ENCODE peak calls at places on chromosomes 5 and 9, in seven cellular contexts. F is IMR-90, Y is neuronal stem cell, V is mesendoderm, R is H9, U is H1, T is trophoblast cell. O is an unnamed sample.

GRCh38 chr5:173602423-173602822 is 14.0 kb downstream of the BOD1 start:
- DNase-seq in F (peak; percentile 70), Y (no peak), V (peak; percentile 27), R (no peak), U (no peak), T (peak; percentile 97), O (peak; percentile 86)

GRCh38 chr9:108784128-108784490 is 71.7 kb downstream of the ACTL7B start:
- DNase-seq in F (no peak), Y (no peak), V (no peak), R (no peak), U (no peak), T (no peak), O (no peak)

GRCh38 chr5:74693176-74693575 is 8.1 kb downstream of the HEXB start:
- DNase-seq in F (peak; percentile 34), Y (no peak), V (no peak), R (no peak), U (no peak), T (peak; percentile 79), O (no peak)

GRCh38 chr5:2833513-2833912 is 82.0 kb upstream of the IRX2 start:
- DNase-seq in F (no peak), Y (no peak), V (no peak), R (no peak), U (no peak), T (no peak), O (no peak)

GRCh38 chr5:166596043-166596442 is 1695.4 kb upstream of the WWC1 start:
- DNase-seq in F (no peak), Y (no peak), V (no peak), R (no peak), U (no peak), T (no peak), O (no peak)

GRCh38 chr5:69048233-69048632 is 45.6 kb upstream of the SLC30A5 start:
- DNase-seq in F (no peak), Y (no peak), V (peak; percentile 49), R (no peak), U (no peak), T (no peak), O (no peak)

GRCh38 chr5:5341531-5342292 is 80.8 kb upstream of the ICE1 start:
- DNase-seq in F (no peak), Y (no peak), V (no peak), R (no peak), U (no peak), T (peak; percentile 58), O (peak; percentile 34)

GRCh38 chr5:171808453-171808852 is 22.8 kb downstream of the SMIM23 start:
- DNase-seq in F (no peak), Y (no peak), V (no peak), R (no peak), U (no peak), T (no peak), O (no peak)

GRCh38 chr9:75168270-75169185 is 80.2 kb downstream of the OSTF1 start:
- DNase-seq in F (no peak), Y (no peak), V (no peak), R (no peak), U (no peak), T (peak; percentile 34), O (no peak)

GRCh38 chr5:93163010-93163663 is 417.9 kb downstream of the NR2F1-AS1 start:
- DNase-seq in F (peak; percentile 88), Y (no peak), V (peak; percentile 34), R (no peak), U (no peak), T (peak; percentile 75), O (peak; percentile 83)

GRCh38 chr9:9108641-9109040 is 1309.1 kb upstream of the DMAC1 start:
- DNase-seq in F (no peak), Y (no peak), V (peak; percentile 72), R (no peak), U (peak; percentile 13), T (no peak), O (no peak)

GRCh38 chr5:160486573-160486972 is 64.9 kb downstream of the PTTG1 start:
- DNase-seq in F (no peak), Y (no peak), V (no peak), R (no peak), U (no peak), T (no peak), O (no peak)

GRCh38 chr5:123359866-123360569 is 63.2 kb downstream of the CEP120 start:
- DNase-seq in F (no peak), Y (no peak), V (no peak), R (no peak), U (no peak), T (no peak), O (no peak)

GRCh38 chr9:112890106-112891081 is at the start of gene SLC46A2:
- DNase-seq in F (no peak), Y (no peak), V (peak; percentile 16), R (peak; percentile 69), U (no peak), T (peak; percentile 17), O (no peak)

GRCh38 chr5:98504488-98504887 is 269.0 kb upstream of the RGMB start:
- DNase-seq in F (no peak), Y (no peak), V (no peak), R (no peak), U (no peak), T (no peak), O (no peak)

GRCh38 chr5:111223790-111224560 is at the start of gene CAMK4:
- DNase-seq in F (peak; percentile 73), Y (peak; percentile 78), V (peak; percentile 86), R (peak; percentile 81), U (peak; percentile 38), T (peak; percentile 20), O (peak; percentile 82)

DNA sequence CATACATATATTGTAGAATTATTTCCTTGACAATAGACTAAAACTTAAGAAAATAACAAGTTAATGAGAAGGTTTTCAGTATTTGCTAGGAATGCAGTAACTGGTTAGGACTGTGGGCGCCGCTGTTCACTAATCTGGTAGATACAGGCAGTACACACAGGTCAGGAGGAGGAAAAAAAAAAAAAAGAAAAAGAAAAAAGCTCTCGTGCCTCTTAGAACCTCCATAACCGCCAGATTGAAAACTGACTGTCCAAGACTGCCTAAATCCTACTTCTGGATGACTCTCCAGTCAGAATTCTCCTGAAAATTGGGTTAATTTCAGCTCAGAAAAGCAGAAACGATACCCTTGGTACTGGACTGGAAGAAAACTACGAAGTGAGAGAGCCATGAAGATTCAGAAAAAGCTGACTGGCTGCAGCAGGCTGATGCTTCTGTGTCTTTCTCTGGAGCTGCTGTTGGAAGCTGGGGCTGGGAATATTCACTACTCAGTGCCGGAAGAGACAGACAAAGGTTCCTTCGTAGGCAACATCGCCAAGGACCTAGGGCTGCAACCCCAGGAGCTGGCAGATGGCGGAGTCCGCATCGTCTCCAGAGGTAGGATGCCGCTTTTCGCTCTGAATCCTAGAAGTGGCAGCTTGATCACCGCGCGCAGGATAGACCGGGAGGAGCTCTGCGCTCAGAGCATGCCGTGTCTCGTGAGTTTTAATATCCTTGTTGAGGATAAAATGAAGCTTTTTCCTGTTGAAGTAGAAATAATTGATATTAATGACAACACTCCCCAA is at the start of gene PCDHGA1:
- DNase-seq in F (peak; percentile 75), Y (no peak), V (peak; percentile 26), R (no peak), U (no peak), T (no peak), O (no peak)
- H2AK5ac ChIP-seq in F (no peak within 1 kb of the TSS), Y (no peak within 1 kb of the TSS), V (no peak within 1 kb of the TSS), R (no peak within 1 kb of the TSS), U (no peak within 1 kb of the TSS), T (no peak within 1 kb of the TSS), O (no peak within 1 kb of the TSS)

DNA sequence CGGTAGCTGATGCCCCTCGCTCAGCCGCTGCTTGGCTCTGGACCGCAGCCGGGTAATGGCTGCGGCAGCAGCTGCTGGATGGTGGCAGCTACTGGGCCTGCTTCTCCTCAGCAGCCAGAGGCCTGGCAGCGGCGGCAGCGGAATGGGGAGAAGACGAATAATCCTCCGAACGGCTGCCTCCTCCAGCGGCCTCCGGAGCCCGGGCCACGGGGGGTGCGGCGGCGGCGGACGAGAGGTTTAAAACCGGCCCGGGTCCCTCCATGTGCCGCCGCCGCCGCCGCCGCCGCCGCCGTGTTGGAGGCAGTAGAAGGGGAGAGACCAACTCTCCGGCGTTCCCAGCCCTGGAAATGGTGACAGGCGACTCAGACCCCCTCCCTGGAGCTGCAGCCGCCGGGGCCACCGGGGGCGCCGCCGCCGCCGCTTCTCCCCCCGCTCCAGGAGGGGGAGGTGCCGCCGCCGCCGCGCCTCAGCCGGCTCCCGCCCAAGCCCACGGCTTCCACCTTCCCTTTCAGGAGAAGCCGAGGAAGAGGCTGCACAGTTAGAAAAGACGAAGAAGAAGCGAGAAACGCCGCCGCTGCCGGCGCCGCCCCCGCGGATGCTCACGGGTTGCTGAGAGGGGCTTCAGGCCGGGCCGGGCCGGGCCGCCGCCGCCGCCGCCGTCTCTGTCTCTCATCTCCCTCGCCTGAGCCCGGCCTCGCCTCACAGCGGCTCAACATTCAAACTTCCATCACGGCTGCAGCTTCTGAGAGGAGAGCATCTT is 118.4 kb upstream of the PRSS3 start:
- DNase-seq in F (peak; percentile 13), Y (peak; percentile 45), V (peak; percentile 70), R (peak; percentile 63), U (no peak), T (peak; percentile 31), O (peak; percentile 55)
- H3K4me2 ChIP-seq in F (peak overlapping the region; percentile 43), Y (peak overlapping the region; percentile 62), V (peak overlapping the region; percentile 38), R (peak overlapping the region; percentile 74), U (peak overlapping the region; percentile 65), T (peak overlapping the region; percentile 72), O (peak overlapping the region; percentile 70)

DNA sequence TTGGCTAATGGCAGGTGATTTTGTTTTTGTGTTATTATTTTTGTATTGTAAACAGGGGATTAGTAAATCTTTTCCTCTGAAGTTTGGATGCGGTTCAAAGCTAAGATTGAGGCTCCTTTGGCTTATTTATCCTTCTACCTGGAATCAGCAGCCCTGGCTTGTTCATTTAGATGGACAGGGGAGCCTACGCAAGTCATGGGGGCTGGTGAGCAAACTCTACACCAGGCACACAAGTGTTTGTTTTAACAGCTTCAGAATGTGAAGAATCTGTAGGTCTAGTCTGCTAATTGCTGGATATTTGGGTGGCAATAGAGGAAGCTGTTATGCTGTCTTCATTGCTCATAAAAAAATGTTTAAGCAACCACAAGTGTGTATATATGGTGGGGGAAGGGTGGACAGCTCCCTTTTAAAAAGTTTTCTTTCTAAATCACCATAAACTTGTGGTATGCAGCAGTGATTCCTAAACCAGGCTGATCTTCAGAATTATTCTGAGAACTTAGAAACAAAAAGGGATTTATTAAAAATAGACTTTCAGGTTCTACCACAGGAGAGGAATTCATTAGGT is 20.7 kb downstream of the ZNF462 start:
- DNase-seq in F (peak; percentile 52), Y (no peak), V (no peak), R (no peak), U (no peak), T (peak; percentile 49), O (peak; percentile 52)
- H3K4me1 ChIP-seq in F (peaks cover 21% of the 10 kb centered on the region), Y (peaks cover 11% of the 10 kb centered on the region), V (peaks cover 5% of the 10 kb centered on the region), R (peaks cover 34% of the 10 kb centered on the region), U (peaks cover 9% of the 10 kb centered on the region), T (peaks cover 11% of the 10 kb centered on the region), O (peaks cover 15% of the 10 kb centered on the region)

GRCh38 chr5:105978011-105978410 is 1692.7 kb downstream of the EFNA5 start:
- DNase-seq in F (no peak), Y (no peak), V (no peak), R (no peak), U (no peak), T (peak; percentile 56), O (no peak)

GRCh38 chr5:105982526-105982925 is 1688.2 kb downstream of the EFNA5 start:
- DNase-seq in F (no peak), Y (no peak), V (no peak), R (no peak), U (no peak), T (no peak), O (no peak)

DNA sequence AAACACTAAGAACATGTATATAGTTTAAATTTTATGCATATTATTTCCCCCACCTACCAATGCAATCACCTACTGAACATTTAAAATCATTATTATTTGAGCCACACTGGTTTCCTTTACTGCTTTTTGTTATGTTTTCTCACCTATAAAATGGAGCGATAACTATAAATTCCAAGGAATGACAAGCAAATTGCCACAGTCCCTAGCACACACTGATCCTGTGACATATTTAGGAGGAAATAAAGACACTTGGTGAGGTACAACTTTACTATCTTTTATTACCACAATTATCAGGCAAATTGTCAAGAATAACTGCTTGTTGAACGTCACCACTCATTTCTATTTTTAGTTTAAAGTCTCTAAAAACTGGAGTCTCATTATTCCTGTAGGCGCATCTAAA is 1693.6 kb downstream of the EFNA5 start:
- DNase-seq in F (no peak), Y (no peak), V (no peak), R (no peak), U (no peak), T (no peak), O (no peak)
- H2AK5ac ChIP-seq in F (no peak overlapping the region), Y (no peak overlapping the region), V (no peak overlapping the region), R (no peak overlapping the region), U (no peak overlapping the region), T (no peak overlapping the region), O (no peak overlapping the region)